ENCODE peak calls at places on chromosomes 11 and 22, in eight cellular contexts. Y is left ventricle myocardium inferior, S is AG09309, C is sigmoid colon, X is Caco-2, A is WTC11, F is psoas muscle, H is HepG2. G is an unnamed sample.

GRCh38 chr11:80155412-80156017 is 714.7 kb upstream of the TENM4 start:
- DNase-seq in X (no peak), F (no peak), S (no peak), Y (no peak), A (no peak), C (no peak), H (peak; percentile 21), G (peak; percentile 22)

GRCh38 chr11:17164361-17165246 is 43.2 kb downstream of the PIK3C2A start:
- DNase-seq in X (no peak), Y (no peak), S (no peak), F (no peak), H (peak; percentile 53), C (no peak), A (no peak), G (no peak)

GRCh38 chr11:93751001-93751400 is 9.5 kb downstream of the C11orf54 start:
- DNase-seq in H (no peak), X (no peak), F (no peak), S (no peak), C (no peak), A (no peak), Y (no peak), G (no peak)

GRCh38 chr22:24875862-24876506 is 70.0 kb downstream of the SGSM1 start:
- DNase-seq in A (peak; percentile 68), C (no peak), F (no peak), Y (no peak), X (no peak), S (no peak), H (no peak), G (peak; percentile 71)

GRCh38 chr11:2096919-2097301 is 42.3 kb downstream of the IGF2 start:
- DNase-seq in F (peak; percentile 72), X (no peak), S (no peak), A (no peak), C (peak; percentile 63), H (no peak), Y (no peak), G (no peak)

GRCh38 chr11:19938051-19938856 is 222.0 kb downstream of the DBX1 start:
- DNase-seq in H (peak; percentile 40), X (peak; percentile 62), S (no peak), C (no peak), Y (peak; percentile 27), A (peak; percentile 76), F (no peak), G (peak; percentile 68)

GRCh38 chr22:38843716-38844660 is at the start of gene NPTXR:
- DNase-seq in C (no peak), H (peak; percentile 30), S (no peak), A (peak; percentile 59), Y (peak; percentile 54), X (peak; percentile 62), F (peak; percentile 76), G (peak; percentile 50)

GRCh38 chr11:130762342-130763037 is 153.8 kb downstream of the SNX19 start:
- DNase-seq in X (no peak), Y (no peak), C (no peak), S (no peak), H (no peak), F (no peak), A (no peak), G (no peak)

GRCh38 chr22:37639070-37639760 is at the start of gene SH3BP1:
- DNase-seq in X (peak; percentile 77), H (peak; percentile 57), S (no peak), Y (peak; percentile 68), F (peak; percentile 72), C (no peak), A (peak; percentile 81), G (peak; percentile 50)

GRCh38 chr11:94007906-94008305 is 13.2 kb upstream of the HEPHL1 start:
- DNase-seq in A (no peak), H (no peak), X (no peak), S (no peak), Y (no peak), F (no peak), C (no peak), G (no peak)

GRCh38 chr22:23065069-23065451 is 5.3 kb upstream of the GNAZ start:
- DNase-seq in Y (no peak), X (no peak), C (no peak), S (no peak), H (no peak), F (peak; percentile 23), A (peak; percentile 4), G (no peak)

GRCh38 chr11:14500181-14500651 is 605 bp upstream of the COPB1 start:
- DNase-seq in X (no peak), H (peak; percentile 39), A (no peak), F (no peak), S (no peak), C (no peak), Y (peak; percentile 50), G (peak; percentile 16)

GRCh38 chr11:6404341-6405038 is 14.2 kb downstream of the SMPD1 start:
- DNase-seq in Y (no peak), A (no peak), F (no peak), S (no peak), H (no peak), X (no peak), C (no peak), G (no peak)

GRCh38 chr11:117588166-117588810 is 208.7 kb downstream of the DSCAML1 start:
- DNase-seq in A (no peak), X (peak; percentile 26), H (no peak), F (no peak), C (peak; percentile 35), S (no peak), Y (no peak), G (no peak)

GRCh38 chr11:108561535-108561991 is 32.0 kb downstream of the EXPH5 start:
- DNase-seq in Y (no peak), S (no peak), F (no peak), X (no peak), A (no peak), H (no peak), C (no peak), G (no peak)

GRCh38 chr22:24337894-24338645 is 67.4 kb downstream of the SPECC1L start:
- DNase-seq in Y (no peak), X (no peak), F (no peak), S (no peak), H (no peak), C (no peak), A (peak; percentile 20), G (no peak)

GRCh38 chr11:132734217-132734616 is 798.1 kb downstream of the OPCML start:
- DNase-seq in C (no peak), Y (no peak), H (no peak), S (peak; percentile 81), F (no peak), A (no peak), X (no peak), G (no peak)

GRCh38 chr11:96205460-96205809 is 137.6 kb downstream of the MAML2 start:
- DNase-seq in X (no peak), Y (no peak), A (no peak), C (no peak), F (no peak), H (no peak), S (no peak), G (no peak)

GRCh38 chr11:45924036-45924915 is 1.8 kb downstream of the LARGE2 start:
- DNase-seq in F (peak; percentile 43), H (no peak), S (no peak), X (peak; percentile 32), A (peak; percentile 8), C (peak; percentile 57), Y (peak; percentile 10), G (no peak)

GRCh38 chr11:31236052-31236652 is 133.4 kb downstream of the DCDC1 start:
- DNase-seq in H (no peak), X (no peak), F (no peak), C (no peak), Y (no peak), S (no peak), A (no peak), G (no peak)

GRCh38 chr11:31237819-31238771 is 131.4 kb downstream of the DCDC1 start:
- DNase-seq in Y (no peak), X (no peak), F (no peak), C (no peak), A (peak; percentile 17), H (no peak), S (no peak), G (no peak)

DNA sequence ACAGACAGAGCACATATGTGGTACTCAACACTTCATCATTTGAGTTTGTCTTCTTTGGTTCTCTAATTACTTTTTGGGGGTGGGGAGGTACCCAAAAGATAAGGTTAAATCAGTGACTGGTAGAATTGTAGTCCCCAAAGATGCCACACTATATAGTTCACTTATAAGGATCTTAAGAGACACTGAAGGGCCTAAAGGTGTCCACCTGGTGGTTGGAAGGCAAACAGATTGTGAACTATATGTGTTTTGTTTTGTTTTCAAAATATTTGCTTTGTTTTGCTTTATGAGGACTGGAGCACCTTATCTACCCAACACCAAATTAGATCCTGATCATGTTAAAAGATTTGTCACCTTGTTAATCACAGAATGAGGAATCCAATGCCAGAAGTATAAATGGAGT is 136.1 kb downstream of the DCDC1 start:
- DNase-seq in A (no peak), H (peak; percentile 2), Y (no peak), F (no peak), S (no peak), C (no peak), X (no peak), G (no peak)
- TF ChIP-seq CTCF in A (no peak), H (no peak), Y (no peak), F (no peak), S (no peak), C (no peak), X (peak; percentile 44), G (peak; percentile 59)

GRCh38 chr22:31346733-31347250 is 646 bp upstream of the PATZ1 start:
- DNase-seq in F (peak; percentile 77), C (peak; percentile 74), H (peak; percentile 68), A (no peak), X (no peak), Y (peak; percentile 61), S (no peak), G (peak; percentile 59)

GRCh38 chr22:31347251-31348008 is 1.3 kb upstream of the PATZ1 start:
- DNase-seq in X (peak; percentile 63), S (no peak), H (peak; percentile 64), A (peak; percentile 60), F (peak; percentile 79), Y (peak; percentile 68), C (peak; percentile 82), G (peak; percentile 54)

GRCh38 chr22:31346255-31346732 is at the start of gene PATZ1:
- DNase-seq in X (peak; percentile 93), F (peak; percentile 86), S (no peak), Y (peak; percentile 64), A (peak; percentile 72), H (peak; percentile 91), C (peak; percentile 91), G (peak; percentile 73)

GRCh38 chr22:31344369-31345330 is 1.5 kb downstream of the PATZ1 start:
- DNase-seq in F (peak; percentile 68), Y (peak; percentile 35), X (no peak), A (peak; percentile 20), H (no peak), C (peak; percentile 82), S (no peak), G (no peak)

GRCh38 chr22:31345331-31346254 is 553 bp downstream of the PATZ1 start:
- DNase-seq in Y (peak; percentile 88), X (peak; percentile 81), C (peak; percentile 90), F (peak; percentile 92), A (peak; percentile 90), S (no peak), H (peak; percentile 70), G (peak; percentile 90)
- TF ChIP-seq CTCF in Y (peak; percentile 84), X (peak; percentile 86), C (peak; percentile 86), F (peak; percentile 80), A (peak; percentile 78), S (peak; percentile 64), H (peak; percentile 89), G (peak; percentile 92)

GRCh38 chr22:36198936-36199616 is 2.5 kb downstream of the APOL4 start:
- DNase-seq in X (no peak), A (no peak), S (no peak), F (no peak), C (no peak), H (peak; percentile 24), Y (no peak), G (no peak)
- TF ChIP-seq CTCF in X (no peak), A (no peak), S (peak; percentile 9), F (peak; percentile 19), C (no peak), H (peak; percentile 21), Y (no peak), G (no peak)

GRCh38 chr11:122081073-122081472 is 34.9 kb downstream of the BLID start:
- DNase-seq in S (no peak), A (no peak), C (no peak), F (no peak), X (no peak), Y (no peak), H (no peak), G (no peak)
- TF ChIP-seq CTCF in S (no peak), A (no peak), C (no peak), F (no peak), X (no peak), Y (no peak), H (no peak), G (no peak)